ENCODE peak calls at places on chromosomes 2 and 18, in six cellular contexts. P is AG04450; J is naive thymus-derived CD4-positive, alpha-beta T cell; Q is cardiac muscle cell; N is A549; C is aorta. X is an unnamed sample.

GRCh38 chr2:36516136-36516870 is 81.7 kb downstream of the FEZ2 start:
- DNase-seq in N (no peak), P (no peak), J (no peak), C (no peak), Q (peak; percentile 58), X (no peak)

GRCh38 chr18:52348209-52348608 is 8.2 kb downstream of the DCC start:
- DNase-seq in N (peak; percentile 42), Q (no peak), C (no peak), P (no peak), J (no peak), X (no peak)

GRCh38 chr2:39607538-39608211 is 58.0 kb upstream of the TMEM178A start:
- DNase-seq in P (no peak), N (no peak), J (no peak), C (no peak), Q (no peak), X (no peak)

GRCh38 chr2:221502270-221502973 is 69.7 kb downstream of the EPHA4 start:
- DNase-seq in P (no peak), N (no peak), C (no peak), Q (peak; percentile 81), J (no peak), X (no peak)

GRCh38 chr18:28960146-28960545 is 783.2 kb upstream of the CDH2 start:
- DNase-seq in J (no peak), Q (peak; percentile 27), P (no peak), N (no peak), C (no peak), X (no peak)

GRCh38 chr2:75844651-75845050 is 133.9 kb upstream of the GCFC2 start:
- DNase-seq in J (no peak), N (no peak), Q (peak; percentile 46), C (no peak), P (no peak), X (no peak)

GRCh38 chr2:2828774-2829368 is 497.8 kb upstream of the MYT1L start:
- DNase-seq in P (no peak), C (peak; percentile 31), J (no peak), Q (peak; percentile 34), N (no peak), X (no peak)

GRCh38 chr18:58691256-58691655 is 20.0 kb downstream of the MALT1 start:
- DNase-seq in N (no peak), J (no peak), C (no peak), P (no peak), Q (peak; percentile 26), X (no peak)

GRCh38 chr2:216695401-216695821 is at the start of gene IGFBP5:
- DNase-seq in C (peak; percentile 96), N (no peak), J (no peak), Q (peak; percentile 91), P (peak; percentile 92), X (peak; percentile 79)

GRCh38 chr2:201127128-201127521 is 11.2 kb downstream of the CFLAR start:
- DNase-seq in P (no peak), N (no peak), J (no peak), C (no peak), Q (no peak), X (no peak)

GRCh38 chr18:59477849-59478248 is 118.8 kb upstream of the LMAN1 start:
- DNase-seq in C (no peak), N (no peak), P (no peak), Q (no peak), J (no peak), X (no peak)

GRCh38 chr2:227057060-227057459 is 106.9 kb downstream of the COL4A4 start:
- DNase-seq in N (no peak), C (no peak), J (no peak), Q (peak; percentile 1), P (no peak), X (no peak)

DNA sequence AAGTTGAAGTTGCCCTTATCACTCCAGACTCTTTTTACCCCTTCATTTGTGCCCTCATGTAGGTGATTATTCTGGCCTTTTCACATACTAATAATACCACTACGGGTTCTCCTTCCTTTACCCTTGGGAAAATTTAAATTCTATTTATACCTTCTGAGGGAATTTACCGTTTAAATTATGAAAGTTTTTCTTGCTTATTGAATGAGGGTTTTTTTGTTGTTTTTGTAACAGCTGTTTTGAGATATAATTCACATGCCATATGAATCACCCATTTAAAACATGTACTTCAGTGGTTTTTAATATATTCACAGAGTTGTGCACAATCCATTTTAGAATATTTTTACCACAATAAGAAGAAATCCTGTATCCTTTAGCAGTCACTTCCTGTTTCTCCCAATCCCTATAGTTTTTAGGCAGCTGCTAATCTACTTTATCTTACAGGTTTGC is 54.7 kb downstream of the EML4 start:
- DNase-seq in C (no peak), J (no peak), Q (peak; percentile 18), P (no peak), N (no peak), X (no peak)
- H3K9me3 ChIP-seq in C (no peaks in the 10 kb centered on the region), J (no peaks in the 10 kb centered on the region), Q (no peaks in the 10 kb centered on the region), P (no peaks in the 10 kb centered on the region), N (no peaks in the 10 kb centered on the region), X (no peaks in the 10 kb centered on the region)

GRCh38 chr2:57313678-57314077 is 732.9 kb upstream of the VRK2 start:
- DNase-seq in Q (no peak), C (no peak), J (no peak), N (no peak), P (no peak), X (no peak)

GRCh38 chr2:57314682-57315081 is 731.9 kb upstream of the VRK2 start:
- DNase-seq in P (no peak), N (no peak), Q (no peak), C (no peak), J (no peak), X (no peak)
- H3K9me3 ChIP-seq in P (peaks cover 4% of the 10 kb centered on the region), N (no peaks in the 10 kb centered on the region), Q (no peaks in the 10 kb centered on the region), C (no peaks in the 10 kb centered on the region), J (no peaks in the 10 kb centered on the region), X (no peaks in the 10 kb centered on the region)

GRCh38 chr2:66153941-66154340 is 281.0 kb upstream of the MEIS1 start:
- DNase-seq in N (no peak), C (no peak), P (no peak), J (no peak), Q (no peak), X (no peak)
- H3K9me3 ChIP-seq in N (peaks cover 7% of the 10 kb centered on the region), C (peaks cover 2% of the 10 kb centered on the region), P (no peaks in the 10 kb centered on the region), J (no peaks in the 10 kb centered on the region), Q (no peaks in the 10 kb centered on the region), X (no peaks in the 10 kb centered on the region)

GRCh38 chr2:4091869-4092268 is 388.5 kb downstream of the DCDC2C start:
- DNase-seq in N (no peak), Q (no peak), C (no peak), J (no peak), P (no peak), X (no peak)
- H3K9me3 ChIP-seq in N (no peaks in the 10 kb centered on the region), Q (no peaks in the 10 kb centered on the region), C (no peaks in the 10 kb centered on the region), J (no peaks in the 10 kb centered on the region), P (peaks cover 47% of the 10 kb centered on the region), X (no peaks in the 10 kb centered on the region)

GRCh38 chr2:230779141-230779523 is 66.5 kb downstream of the CAB39 start:
- DNase-seq in C (no peak), J (no peak), P (no peak), Q (no peak), N (no peak), X (no peak)

GRCh38 chr2:230779607-230780006 is 67.0 kb downstream of the CAB39 start:
- DNase-seq in N (no peak), Q (no peak), C (no peak), J (no peak), P (no peak), X (no peak)

GRCh38 chr2:230785346-230785745 is 72.7 kb downstream of the CAB39 start:
- DNase-seq in C (no peak), P (no peak), J (no peak), N (no peak), Q (no peak), X (no peak)

GRCh38 chr2:230784840-230785239 is 72.2 kb downstream of the CAB39 start:
- DNase-seq in C (no peak), P (no peak), N (no peak), J (no peak), Q (peak; percentile 37), X (no peak)

DNA sequence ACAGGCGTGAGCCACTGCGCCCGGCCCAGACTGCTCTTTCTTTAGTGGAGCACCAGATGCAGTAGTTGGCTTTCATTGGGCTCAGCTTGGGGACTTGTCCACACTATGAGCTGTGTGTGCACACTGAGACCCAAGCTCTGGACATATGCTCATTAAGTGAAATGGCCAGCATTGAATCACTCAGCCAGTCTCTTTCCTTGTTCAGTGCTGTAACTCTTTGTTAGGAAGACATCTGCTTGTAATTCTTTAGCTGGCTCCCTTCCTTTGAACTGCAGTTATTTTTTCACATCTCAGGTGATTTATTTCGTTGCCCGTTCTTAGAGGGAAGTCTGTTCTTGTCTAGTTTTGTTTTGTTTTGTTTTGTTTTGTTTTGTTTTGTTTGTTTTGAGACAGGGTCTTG is 70.5 kb downstream of the CAB39 start:
- DNase-seq in N (no peak), Q (no peak), J (no peak), C (no peak), P (no peak), X (no peak)
- H3K9me3 ChIP-seq in N (peaks cover 8% of the 10 kb centered on the region), Q (no peaks in the 10 kb centered on the region), J (peaks cover 7% of the 10 kb centered on the region), C (peaks cover 2% of the 10 kb centered on the region), P (no peaks in the 10 kb centered on the region), X (peaks cover 4% of the 10 kb centered on the region)

GRCh38 chr18:36229188-36229587 is 41.9 kb downstream of the MOCOS start:
- DNase-seq in Q (no peak), C (no peak), P (no peak), J (no peak), N (no peak), X (no peak)
- H3K9me3 ChIP-seq in Q (no peaks in the 10 kb centered on the region), C (peaks cover 4% of the 10 kb centered on the region), P (peaks cover 4% of the 10 kb centered on the region), J (no peaks in the 10 kb centered on the region), N (no peaks in the 10 kb centered on the region), X (no peaks in the 10 kb centered on the region)

GRCh38 chr18:33900638-33901037 is 322.6 kb downstream of the ASXL3 start:
- DNase-seq in N (no peak), C (no peak), P (no peak), Q (no peak), J (no peak), X (no peak)

GRCh38 chr18:33901894-33902512 is 322.7 kb downstream of the NOL4 start:
- DNase-seq in J (no peak), P (no peak), C (no peak), N (no peak), Q (no peak), X (no peak)

GRCh38 chr18:33906046-33906445 is 318.7 kb downstream of the NOL4 start:
- DNase-seq in N (no peak), P (no peak), J (no peak), C (no peak), Q (no peak), X (no peak)
- H3K9me3 ChIP-seq in N (no peaks in the 10 kb centered on the region), P (no peaks in the 10 kb centered on the region), J (no peaks in the 10 kb centered on the region), C (peaks cover 1% of the 10 kb centered on the region), Q (no peaks in the 10 kb centered on the region), X (no peaks in the 10 kb centered on the region)